ENCODE peak calls at places on chromosomes 2 and 18, in six cellular contexts. One of them, this sample, is unnamed.

GRCh38 chr18:8151176-8151575 is 458.1 kb upstream of the RAB12 start:
- DNase-seq in RWPE2: no peak
- DNase-seq in Panc1: no peak
- DNase-seq in CD8-positive, alpha-beta T cell: no peak
- DNase-seq in A549: no peak
- DNase-seq in glutamatergic neuron: no peak
- DNase-seq in this sample: no peak

GRCh38 chr2:134282638-134283400 is 28.9 kb downstream of the MGAT5 start:
- DNase-seq in A549: no peak
- DNase-seq in Panc1: no peak
- DNase-seq in glutamatergic neuron: no peak
- DNase-seq in CD8-positive, alpha-beta T cell: no peak
- DNase-seq in RWPE2: no peak
- DNase-seq in this sample: peak

GRCh38 chr2:185132501-185133041 is 534.2 kb downstream of the ZNF804A start:
- DNase-seq in A549: no peak
- DNase-seq in Panc1: no peak
- DNase-seq in RWPE2: no peak
- DNase-seq in glutamatergic neuron: no peak
- DNase-seq in CD8-positive, alpha-beta T cell: no peak
- DNase-seq in this sample: no peak

GRCh38 chr18:77106331-77106730 is 26.3 kb downstream of the MBP start:
- DNase-seq in RWPE2: no peak
- DNase-seq in A549: no peak
- DNase-seq in glutamatergic neuron: no peak
- DNase-seq in CD8-positive, alpha-beta T cell: peak
- DNase-seq in Panc1: no peak
- DNase-seq in this sample: no peak

GRCh38 chr2:46332686-46333281 is 35.6 kb downstream of the EPAS1 start:
- DNase-seq in Panc1: no peak
- DNase-seq in A549: no peak
- DNase-seq in glutamatergic neuron: no peak
- DNase-seq in CD8-positive, alpha-beta T cell: no peak
- DNase-seq in RWPE2: peak
- DNase-seq in this sample: no peak

GRCh38 chr2:240733803-240734495 is 42.3 kb downstream of the AQP12A start:
- DNase-seq in CD8-positive, alpha-beta T cell: no peak
- DNase-seq in Panc1: no peak
- DNase-seq in A549: peak
- DNase-seq in RWPE2: no peak
- DNase-seq in glutamatergic neuron: no peak
- DNase-seq in this sample: peak

GRCh38 chr18:74110149-74110548 is 37.5 kb downstream of the FBXO15 start:
- DNase-seq in A549: no peak
- DNase-seq in CD8-positive, alpha-beta T cell: no peak
- DNase-seq in Panc1: no peak
- DNase-seq in RWPE2: no peak
- DNase-seq in glutamatergic neuron: no peak
- DNase-seq in this sample: no peak

GRCh38 chr2:72718906-72719305 is 106.9 kb downstream of the EXOC6B start:
- DNase-seq in glutamatergic neuron: no peak
- DNase-seq in CD8-positive, alpha-beta T cell: no peak
- DNase-seq in RWPE2: no peak
- DNase-seq in A549: no peak
- DNase-seq in Panc1: no peak
- DNase-seq in this sample: no peak

GRCh38 chr2:10283106-10284062 is 19.3 kb upstream of the HPCAL1 start:
- DNase-seq in RWPE2: no peak
- DNase-seq in glutamatergic neuron: no peak
- DNase-seq in CD8-positive, alpha-beta T cell: no peak
- DNase-seq in A549: peak
- DNase-seq in Panc1: peak
- DNase-seq in this sample: no peak

GRCh38 chr2:69588945-69589344 is 54.6 kb downstream of the AAK1 start:
- DNase-seq in glutamatergic neuron: no peak
- DNase-seq in RWPE2: no peak
- DNase-seq in Panc1: no peak
- DNase-seq in A549: no peak
- DNase-seq in CD8-positive, alpha-beta T cell: no peak
- DNase-seq in this sample: no peak

GRCh38 chr2:232890896-232891601 is 21.0 kb downstream of the SNORC start:
- DNase-seq in RWPE2: peak
- DNase-seq in A549: no peak
- DNase-seq in glutamatergic neuron: no peak
- DNase-seq in Panc1: no peak
- DNase-seq in CD8-positive, alpha-beta T cell: no peak
- DNase-seq in this sample: no peak

GRCh38 chr2:112583497-112584133 is 794 bp upstream of the CHCHD5 start:
- DNase-seq in A549: peak
- DNase-seq in RWPE2: no peak
- DNase-seq in CD8-positive, alpha-beta T cell: no peak
- DNase-seq in Panc1: peak
- DNase-seq in glutamatergic neuron: no peak
- DNase-seq in this sample: no peak

GRCh38 chr2:204880928-204881327 is 335.7 kb downstream of the PARD3B start:
- DNase-seq in glutamatergic neuron: no peak
- DNase-seq in CD8-positive, alpha-beta T cell: no peak
- DNase-seq in Panc1: no peak
- DNase-seq in RWPE2: no peak
- DNase-seq in A549: no peak
- DNase-seq in this sample: no peak

GRCh38 chr2:204886713-204887112 is 341.4 kb downstream of the PARD3B start:
- DNase-seq in A549: no peak
- DNase-seq in Panc1: no peak
- DNase-seq in glutamatergic neuron: no peak
- DNase-seq in CD8-positive, alpha-beta T cell: no peak
- DNase-seq in RWPE2: no peak
- DNase-seq in this sample: no peak

GRCh38 chr2:204888222-204888621 is 342.9 kb downstream of the PARD3B start:
- DNase-seq in A549: no peak
- DNase-seq in CD8-positive, alpha-beta T cell: no peak
- DNase-seq in glutamatergic neuron: no peak
- DNase-seq in Panc1: no peak
- DNase-seq in RWPE2: no peak
- DNase-seq in this sample: no peak

GRCh38 chr2:204881519-204882111 is 336.3 kb downstream of the PARD3B start:
- DNase-seq in CD8-positive, alpha-beta T cell: no peak
- DNase-seq in Panc1: no peak
- DNase-seq in RWPE2: no peak
- DNase-seq in A549: no peak
- DNase-seq in glutamatergic neuron: no peak
- DNase-seq in this sample: no peak

DNA sequence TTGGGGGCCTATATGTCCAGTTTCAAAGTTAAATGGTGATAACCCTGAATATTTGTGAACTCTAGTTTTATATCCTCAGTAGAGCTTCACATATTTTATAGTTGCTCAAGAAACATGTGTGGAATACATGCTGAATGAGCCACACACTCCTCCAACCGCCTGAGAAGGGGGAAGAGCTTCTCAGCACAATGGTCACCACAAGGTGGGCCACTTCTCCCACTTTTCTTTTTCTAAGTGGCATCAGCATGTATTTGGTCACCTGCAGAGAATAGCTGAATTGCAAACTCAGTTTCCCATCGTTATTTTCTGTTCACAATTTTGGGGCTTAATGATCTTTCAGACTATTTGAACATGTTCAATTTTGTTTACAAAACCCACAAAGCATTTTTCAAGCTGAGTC is 340.5 kb downstream of the PARD3B start:
- DNase-seq in Panc1: no peak
- DNase-seq in glutamatergic neuron: no peak
- DNase-seq in A549: no peak
- DNase-seq in CD8-positive, alpha-beta T cell: no peak
- DNase-seq in RWPE2: no peak
- DNase-seq in this sample: no peak
- TF ChIP-seq CTCF in Panc1: peak
- TF ChIP-seq CTCF in glutamatergic neuron: no peak
- TF ChIP-seq CTCF in A549: no peak
- TF ChIP-seq CTCF in CD8-positive, alpha-beta T cell: no peak
- TF ChIP-seq CTCF in RWPE2: no peak
- TF ChIP-seq CTCF in this sample: no peak

DNA sequence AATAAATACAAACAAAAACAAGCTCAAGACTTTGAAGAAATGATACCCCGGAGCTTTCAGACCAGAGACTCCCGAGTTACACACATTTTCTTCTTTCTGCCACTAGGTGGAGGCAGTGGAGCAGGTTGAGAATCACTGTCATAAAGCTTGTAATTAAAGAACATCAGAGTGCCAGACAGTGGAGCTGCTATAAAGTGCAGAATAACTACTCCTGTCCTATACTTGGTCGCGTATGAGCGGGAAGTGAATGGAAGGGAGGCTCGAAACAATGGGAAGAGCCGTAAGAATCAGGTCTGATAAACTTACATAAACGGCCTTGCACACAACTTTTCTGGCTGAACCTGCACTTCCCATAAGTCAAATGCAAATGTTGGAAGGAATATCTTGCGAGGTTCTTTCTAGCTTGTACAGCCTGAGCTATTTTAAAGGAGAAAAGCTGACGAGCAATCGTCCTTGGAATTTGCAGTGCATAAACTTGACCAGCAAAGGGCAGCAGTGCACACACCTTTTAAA is 189.0 kb downstream of the RPIA start:
- DNase-seq in RWPE2: no peak
- DNase-seq in glutamatergic neuron: no peak
- DNase-seq in CD8-positive, alpha-beta T cell: no peak
- DNase-seq in Panc1: peak
- DNase-seq in A549: peak
- DNase-seq in this sample: no peak
- TF ChIP-seq CTCF in RWPE2: peak
- TF ChIP-seq CTCF in glutamatergic neuron: peak
- TF ChIP-seq CTCF in CD8-positive, alpha-beta T cell: peak
- TF ChIP-seq CTCF in Panc1: peak
- TF ChIP-seq CTCF in A549: peak
- TF ChIP-seq CTCF in this sample: peak

DNA sequence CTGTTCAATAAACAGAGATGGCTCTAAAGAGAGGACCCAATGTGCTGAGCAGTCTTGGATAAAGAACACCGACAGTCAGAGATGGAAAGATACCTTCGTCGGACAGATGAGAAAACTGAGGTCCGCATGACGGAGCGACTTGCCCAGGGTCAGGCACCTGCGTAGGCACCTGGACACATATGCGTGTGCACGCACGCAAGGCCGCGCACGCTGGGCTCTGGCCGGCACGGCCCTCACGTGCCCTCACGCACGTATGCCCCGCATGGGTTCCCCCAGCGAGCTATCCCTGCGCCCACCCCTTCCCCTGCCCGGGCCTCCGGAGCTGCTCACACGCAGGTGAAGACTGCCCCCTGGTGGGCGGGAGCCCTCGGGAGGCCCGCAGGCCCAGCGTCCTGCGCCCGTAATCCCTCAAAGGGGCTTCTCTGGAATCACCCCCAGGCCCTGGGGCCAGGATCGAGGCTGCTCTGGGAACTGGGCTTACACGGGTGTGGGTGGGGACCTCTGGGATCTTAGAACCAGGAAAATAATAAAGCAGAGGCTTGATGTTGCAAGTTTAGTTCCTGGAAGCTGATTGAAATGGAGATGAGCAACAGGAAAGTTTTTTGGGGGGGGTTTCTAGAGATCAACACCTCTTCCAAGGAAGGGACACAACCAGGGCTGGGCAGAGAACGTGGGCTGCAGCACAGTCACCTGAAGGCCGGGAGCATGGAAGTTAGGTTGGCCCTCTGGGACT is 246.3 kb downstream of the TNS1 start:
- DNase-seq in glutamatergic neuron: peak
- DNase-seq in RWPE2: no peak
- DNase-seq in CD8-positive, alpha-beta T cell: peak
- DNase-seq in A549: peak
- DNase-seq in Panc1: no peak
- DNase-seq in this sample: peak
- TF ChIP-seq CTCF in glutamatergic neuron: peak
- TF ChIP-seq CTCF in RWPE2: peak
- TF ChIP-seq CTCF in CD8-positive, alpha-beta T cell: peak
- TF ChIP-seq CTCF in A549: peak
- TF ChIP-seq CTCF in Panc1: peak
- TF ChIP-seq CTCF in this sample: peak

DNA sequence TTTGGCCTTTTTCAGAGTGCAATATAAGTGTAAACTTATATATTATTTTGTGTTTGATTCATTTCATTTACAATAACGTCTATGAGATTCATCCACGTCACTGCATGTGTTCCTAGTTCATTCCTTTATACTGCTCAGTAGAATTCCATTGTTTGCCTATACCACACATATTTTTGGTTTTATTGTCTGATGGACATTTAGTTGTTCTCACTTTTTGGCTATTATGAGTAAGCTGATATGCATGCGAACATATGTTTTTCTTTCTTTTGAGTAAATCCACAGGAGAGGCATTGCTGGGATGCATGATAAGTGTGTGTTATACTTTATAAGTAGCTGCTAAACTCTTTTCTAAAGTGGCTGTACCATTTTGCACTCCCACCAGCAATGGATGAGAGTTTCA is 314.8 kb upstream of the HS6ST1 start:
- DNase-seq in CD8-positive, alpha-beta T cell: no peak
- DNase-seq in A549: no peak
- DNase-seq in RWPE2: no peak
- DNase-seq in glutamatergic neuron: no peak
- DNase-seq in Panc1: no peak
- DNase-seq in this sample: no peak
- TF ChIP-seq CTCF in CD8-positive, alpha-beta T cell: no peak
- TF ChIP-seq CTCF in A549: no peak
- TF ChIP-seq CTCF in RWPE2: no peak
- TF ChIP-seq CTCF in glutamatergic neuron: no peak
- TF ChIP-seq CTCF in Panc1: no peak
- TF ChIP-seq CTCF in this sample: no peak

GRCh38 chr2:28063492-28063962 is 173.0 kb downstream of the BABAM2 start:
- DNase-seq in RWPE2: no peak
- DNase-seq in A549: no peak
- DNase-seq in Panc1: no peak
- DNase-seq in glutamatergic neuron: no peak
- DNase-seq in CD8-positive, alpha-beta T cell: no peak
- DNase-seq in this sample: no peak

GRCh38 chr2:28068098-28068497 is 177.6 kb downstream of the BABAM2 start:
- DNase-seq in glutamatergic neuron: no peak
- DNase-seq in RWPE2: no peak
- DNase-seq in CD8-positive, alpha-beta T cell: no peak
- DNase-seq in A549: no peak
- DNase-seq in Panc1: no peak
- DNase-seq in this sample: no peak

GRCh38 chr2:28067602-28068001 is 177.1 kb downstream of the BABAM2 start:
- DNase-seq in Panc1: no peak
- DNase-seq in glutamatergic neuron: no peak
- DNase-seq in CD8-positive, alpha-beta T cell: no peak
- DNase-seq in A549: no peak
- DNase-seq in RWPE2: no peak
- DNase-seq in this sample: no peak

GRCh38 chr2:28062867-28063266 is 172.3 kb downstream of the BABAM2 start:
- DNase-seq in glutamatergic neuron: no peak
- DNase-seq in RWPE2: no peak
- DNase-seq in Panc1: no peak
- DNase-seq in CD8-positive, alpha-beta T cell: no peak
- DNase-seq in A549: no peak
- DNase-seq in this sample: no peak
- TF ChIP-seq CTCF in glutamatergic neuron: no peak
- TF ChIP-seq CTCF in RWPE2: no peak
- TF ChIP-seq CTCF in Panc1: no peak
- TF ChIP-seq CTCF in CD8-positive, alpha-beta T cell: no peak
- TF ChIP-seq CTCF in A549: no peak
- TF ChIP-seq CTCF in this sample: no peak

This sample was measured in GM10248.